ENCODE peak calls at places on chromosomes 5 and 9, in five cellular contexts. S is activated CD4-positive, alpha-beta T cell treated with anti-CD3 and anti-CD28 coated beads, Interleukin-2, amount 50 U/mL, for 48 hours; E is NCI-H82; N is left ventricle myocardium inferior; F is GM12865. K is an unnamed sample.

GRCh38 chr5:80141147-80141671 is 106.1 kb downstream of the THBS4 start:
- DNase-seq in S (no peak), E (no peak), N (peak; percentile 89), F (no peak), K (peak; percentile 85)

GRCh38 chr5:76372320-76373054 is 30.6 kb upstream of the IQGAP2 start:
- DNase-seq in S (no peak), E (peak; percentile 24), N (no peak), F (no peak), K (no peak)

GRCh38 chr5:175107028-175107588 is 336.9 kb downstream of the DRD1 start:
- DNase-seq in S (no peak), E (no peak), N (no peak), F (no peak), K (no peak)

GRCh38 chr9:36898621-36899020 is 135.4 kb downstream of the PAX5 start:
- DNase-seq in S (no peak), E (no peak), N (no peak), F (no peak), K (no peak)

GRCh38 chr9:73093016-73093739 is 58.5 kb upstream of the ANXA1 start:
- DNase-seq in S (no peak), E (peak; percentile 8), N (no peak), F (no peak), K (no peak)

GRCh38 chr9:88005146-88005750 is 30.9 kb upstream of the CDK20 start:
- DNase-seq in S (no peak), E (no peak), N (no peak), F (no peak), K (no peak)

GRCh38 chr5:40442346-40442745 is 237.4 kb upstream of the PTGER4 start:
- DNase-seq in S (no peak), E (no peak), N (no peak), F (no peak), K (no peak)

GRCh38 chr9:87286506-87286905 is 211.2 kb upstream of the DAPK1 start:
- DNase-seq in S (no peak), E (no peak), N (no peak), F (no peak), K (no peak)

GRCh38 chr5:134446938-134447337 is 35.3 kb upstream of the CDKN2AIPNL start:
- DNase-seq in S (no peak), E (no peak), N (no peak), F (no peak), K (no peak)

GRCh38 chr9:134627417-134628353 is 13.9 kb upstream of the COL5A1 start:
- DNase-seq in S (no peak), E (no peak), N (no peak), F (no peak), K (peak; percentile 62)

GRCh38 chr5:120624021-120624563 is 160.0 kb downstream of the PRR16 start:
- DNase-seq in S (no peak), E (no peak), N (no peak), F (no peak), K (no peak)